ENCODE peak calls at places on chromosome 22, in four cellular contexts. Y is right lobe of liver, H is heart right ventricle, B is thoracic aorta. U is an unnamed sample.
A peak's percentile ranks its signal among the peaks of the same experiment; 100 is the strongest.

GRCh38 chr22:47260551-47260950 is 498.1 kb downstream of the TBC1D22A start:
- DNase-seq in B (no peak), Y (no peak), H (no peak), U (no peak)

GRCh38 chr22:48824673-48825651 is 1002.7 kb downstream of the BRD1 start:
- DNase-seq in B (no peak), H (no peak), Y (no peak), U (no peak)

GRCh38 chr22:49514656-49515055 is 313.0 kb downstream of the BRD1 start:
- DNase-seq in H (no peak), Y (no peak), B (no peak), U (no peak)

GRCh38 chr22:49090853-49091135 is 736.9 kb downstream of the BRD1 start:
- DNase-seq in Y (no peak), B (no peak), H (no peak), U (no peak)

GRCh38 chr22:22982616-22983015 is 87.7 kb upstream of the GNAZ start:
- DNase-seq in B (no peak), H (no peak), Y (no peak), U (no peak)

GRCh38 chr22:23566716-23567475 is 13.2 kb downstream of the IGLL1 start:
- DNase-seq in B (no peak), Y (no peak), H (no peak), U (no peak)

GRCh38 chr22:22133910-22134309 is 110.7 kb upstream of the VPREB1 start:
- DNase-seq in B (no peak), H (no peak), Y (no peak), U (no peak)

GRCh38 chr22:42562684-42563083 is 8.9 kb downstream of the SERHL2 start:
- DNase-seq in B (no peak), H (no peak), Y (no peak), U (no peak)

GRCh38 chr22:48692734-48693376 is 1134.8 kb downstream of the BRD1 start:
- DNase-seq in B (no peak), H (no peak), Y (no peak), U (no peak)

GRCh38 chr22:22944268-22944985 is 56.8 kb downstream of the IGLL5 start:
- DNase-seq in Y (no peak), H (no peak), B (no peak), U (no peak)

GRCh38 chr22:37014835-37015586 is 4.2 kb downstream of the TST start:
- DNase-seq in B (no peak), Y (no peak), H (no peak), U (no peak)

GRCh38 chr22:46738642-46738960 is 549 bp upstream of the CERK start:
- DNase-seq in Y (peak; percentile 38), B (no peak), H (peak; percentile 35), U (no peak)

GRCh38 chr22:47060718-47061117 is 298.3 kb downstream of the TBC1D22A start:
- DNase-seq in Y (no peak), B (no peak), H (no peak), U (no peak)

GRCh38 chr22:43631846-43632245 is 180.3 kb downstream of the EFCAB6 start:
- DNase-seq in H (no peak), Y (no peak), B (no peak), U (no peak)

GRCh38 chr22:49450521-49450920 is 377.2 kb downstream of the BRD1 start:
- DNase-seq in H (no peak), Y (no peak), B (no peak), U (no peak)

GRCh38 chr22:32723632-32724031 is 77.9 kb upstream of the TIMP3 start:
- DNase-seq in B (no peak), H (peak; percentile 70), Y (peak; percentile 64), U (peak; percentile 61)

GRCh38 chr22:23363683-23364082 is 183.4 kb downstream of the BCR start:
- DNase-seq in H (no peak), B (no peak), Y (no peak), U (no peak)

DNA sequence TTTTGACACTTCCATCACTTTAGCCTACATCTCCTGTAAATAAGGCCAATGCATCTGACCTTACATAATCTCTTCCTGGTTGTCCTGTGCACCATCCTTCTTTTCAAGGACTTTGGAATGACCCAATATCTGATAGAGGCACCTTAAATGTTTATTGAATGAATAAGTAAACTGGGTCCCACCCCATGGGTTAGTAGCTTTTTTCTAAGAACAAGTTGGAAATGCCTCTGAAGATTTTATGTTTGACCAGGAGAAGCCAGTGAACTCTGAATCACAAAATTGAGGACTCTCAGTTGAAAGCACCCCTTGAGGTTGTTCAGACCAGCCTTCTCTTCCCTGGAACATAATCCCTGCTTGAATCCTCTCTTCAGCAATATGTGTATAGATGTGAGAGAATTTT is 1.4 kb downstream of the RNF185 start:
- DNase-seq in Y (no peak), H (no peak), B (no peak), U (no peak)
- H3K4me3 ChIP-seq in Y (peak overlapping the region; percentile 81), H (peak overlapping the region; percentile 82), B (peak overlapping the region; percentile 75), U (no peak overlapping the region)

GRCh38 chr22:26643368-26644100 is 13.9 kb upstream of the MIAT start:
- DNase-seq in Y (no peak), B (no peak), H (no peak), U (no peak)
- H3K27ac ChIP-seq in Y (no peak overlapping the region), B (no peak overlapping the region), H (peak overlapping the region; percentile 64), U (peak overlapping the region; percentile 61)

DNA sequence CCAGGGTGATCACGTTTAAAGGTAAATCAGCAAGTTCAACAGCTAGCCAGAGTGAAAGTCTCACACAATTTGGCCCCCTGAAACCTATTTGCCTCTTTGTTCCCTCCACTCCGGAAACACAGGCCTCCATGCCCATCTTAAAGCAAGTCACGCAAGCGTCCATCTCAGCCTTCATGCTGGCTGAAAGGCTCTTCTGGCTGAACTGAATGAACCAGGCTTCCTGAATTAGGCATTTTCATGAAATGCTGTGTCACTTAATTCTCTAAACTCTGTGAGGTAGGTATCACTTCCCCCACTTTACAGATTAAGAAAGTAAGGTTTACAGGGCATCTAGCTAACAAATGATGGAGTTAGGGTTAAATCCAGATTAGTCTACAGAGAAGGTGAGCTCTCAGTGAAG is 1.4 kb downstream of the SLC25A17 start:
- DNase-seq in B (no peak), Y (no peak), H (no peak), U (no peak)
- H3K4me3 ChIP-seq in B (peak overlapping the region; percentile 99), Y (no peak overlapping the region), H (peak overlapping the region; percentile 75), U (no peak overlapping the region)

GRCh38 chr22:38202437-38203089 is 769 bp downstream of the MAFF start:
- DNase-seq in B (peak; percentile 81), H (peak; percentile 89), Y (peak; percentile 94), U (peak; percentile 81)

GRCh38 chr22:38201718-38202436 is at the start of gene MAFF:
- DNase-seq in B (peak; percentile 86), H (peak; percentile 95), Y (peak; percentile 98), U (peak; percentile 97)

GRCh38 chr22:38203090-38203810 is 1.5 kb downstream of the MAFF start:
- DNase-seq in Y (peak; percentile 71), H (no peak), B (no peak), U (peak; percentile 63)

GRCh38 chr22:38199826-38200559 is 1.8 kb upstream of the MAFF start:
- DNase-seq in Y (no peak), H (no peak), B (no peak), U (no peak)

GRCh38 chr22:38201371-38201717 is 450 bp upstream of the MAFF start:
- DNase-seq in H (no peak), Y (no peak), B (no peak), U (no peak)
- H3K27ac ChIP-seq in H (peak overlapping the region; percentile 99), Y (peak overlapping the region; percentile 99), B (peak overlapping the region; percentile 80), U (peak overlapping the region; percentile 54)

DNA sequence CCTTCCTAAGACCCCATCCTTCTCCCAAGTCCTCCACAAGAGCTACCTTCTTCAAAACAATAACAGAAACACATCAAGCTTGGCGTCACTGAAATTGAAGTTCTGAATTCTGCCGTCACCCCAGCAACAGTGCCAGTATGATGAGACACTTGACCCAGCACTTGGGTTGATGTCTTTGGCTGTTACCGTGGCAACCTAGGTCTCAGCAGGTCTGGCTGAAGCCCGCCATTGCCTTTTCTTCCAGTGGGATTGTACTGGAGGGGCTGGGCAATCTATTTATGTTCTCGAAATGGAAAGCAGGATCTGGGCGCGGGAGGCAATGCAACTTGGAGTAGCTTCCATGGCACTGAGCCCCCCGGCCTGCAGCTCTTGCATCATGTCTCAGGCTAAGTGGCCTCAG is 23.8 kb downstream of the NPTXR start:
- DNase-seq in Y (no peak), H (no peak), B (no peak), U (no peak)
- H3K4me3 ChIP-seq in Y (no peak overlapping the region), H (no peak overlapping the region), B (no peak overlapping the region), U (no peak overlapping the region)

GRCh38 chr22:25114369-25115362 is 85.0 kb upstream of the CRYBB3 start:
- DNase-seq in Y (no peak), B (no peak), H (no peak), U (no peak)
- H3K27ac ChIP-seq in Y (peak overlapping the region; percentile 97), B (peak overlapping the region; percentile 89), H (peak overlapping the region; percentile 72), U (no peak overlapping the region)

DNA sequence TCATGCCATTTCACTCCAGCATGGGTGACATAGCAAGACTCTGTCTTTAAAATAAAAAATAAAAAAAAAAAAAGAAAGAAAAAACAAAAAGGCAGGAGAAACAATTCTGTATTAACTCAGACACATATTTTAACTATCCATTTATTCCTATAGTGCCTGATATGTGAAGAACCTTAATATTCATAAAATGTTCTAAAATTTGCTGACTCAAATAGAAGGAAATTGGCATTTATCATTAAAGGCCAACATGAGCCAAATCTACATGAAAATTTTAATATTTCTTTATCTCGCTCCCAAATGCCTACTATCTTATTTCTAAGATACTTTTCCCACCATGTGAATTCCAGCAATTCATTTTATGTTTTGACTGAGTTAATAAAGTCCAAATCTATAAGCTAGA is 18.9 kb downstream of the PITPNB start:
- DNase-seq in H (no peak), Y (no peak), B (no peak), U (no peak)
- H3K4me3 ChIP-seq in H (no peak overlapping the region), Y (no peak overlapping the region), B (no peak overlapping the region), U (no peak overlapping the region)

DNA sequence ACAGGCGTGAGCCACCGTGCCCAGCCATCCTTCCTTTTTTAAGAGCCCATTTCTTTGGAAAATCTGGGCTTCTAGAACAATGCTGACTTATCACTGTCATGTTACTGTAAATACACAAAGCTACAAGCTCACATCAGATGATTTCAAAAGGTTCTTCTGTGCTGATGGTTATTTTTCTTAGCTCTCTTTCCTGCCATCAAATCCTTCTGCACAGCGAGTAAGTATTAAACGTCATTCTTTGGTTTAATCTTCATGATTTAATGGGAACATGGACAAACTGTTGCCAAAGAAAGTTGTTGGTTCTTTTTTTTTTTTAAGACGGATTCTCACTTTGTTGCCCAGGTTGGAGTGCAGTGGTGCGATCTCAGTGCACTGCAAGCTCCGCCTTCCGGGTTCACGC is 43.3 kb upstream of the NUP50 start:
- DNase-seq in H (no peak), B (no peak), Y (no peak), U (no peak)
- H3K27ac ChIP-seq in H (no peak overlapping the region), B (no peak overlapping the region), Y (no peak overlapping the region), U (no peak overlapping the region)

GRCh38 chr22:35919002-35919542 is 109.6 kb downstream of the RBFOX2 start:
- DNase-seq in H (no peak), Y (no peak), B (no peak), U (no peak)

GRCh38 chr22:35915477-35916013 is 113.1 kb downstream of the RBFOX2 start:
- DNase-seq in H (no peak), B (no peak), Y (no peak), U (no peak)

GRCh38 chr22:35917651-35918050 is 111.0 kb downstream of the RBFOX2 start:
- DNase-seq in Y (no peak), B (no peak), H (no peak), U (no peak)

GRCh38 chr22:35921777-35922176 is 106.8 kb downstream of the RBFOX2 start:
- DNase-seq in Y (no peak), H (no peak), B (peak; percentile 30), U (peak; percentile 55)

DNA sequence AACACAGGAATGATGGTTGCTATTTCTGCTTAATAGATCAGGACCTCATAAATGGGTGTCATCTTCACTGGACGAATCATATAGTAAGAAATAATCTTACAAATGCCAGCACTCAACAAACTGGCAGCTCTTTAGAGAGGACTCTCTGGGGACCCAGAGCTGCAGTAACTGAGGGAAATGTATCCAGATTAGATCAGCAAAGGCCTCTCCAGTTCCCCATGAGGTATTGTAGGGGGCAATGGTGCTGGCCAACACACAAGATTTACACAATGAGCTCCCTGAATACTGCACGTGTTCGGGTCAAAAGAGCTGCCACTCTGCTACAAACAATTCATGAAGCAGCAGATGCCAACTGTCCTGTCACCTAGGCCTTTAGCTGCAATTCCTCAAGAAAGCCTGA is 110.2 kb downstream of the RBFOX2 start:
- DNase-seq in Y (no peak), H (no peak), B (no peak), U (no peak)
- H3K4me3 ChIP-seq in Y (no peak overlapping the region), H (no peak overlapping the region), B (no peak overlapping the region), U (no peak overlapping the region)